ENCODE peak calls at places on chromosomes 16 and 17, in eight cellular contexts. S, F, H, X, D, Y, B and Q are unnamed samples.

GRCh38 chr17:59680314-59680713 is 26.9 kb downstream of the PTRH2 start:
- DNase-seq in S (peak; percentile 48), B (no peak), Y (no peak), H (no peak), D (no peak), X (no peak), F (no peak), Q (no peak)

GRCh38 chr16:88957456-88957767 is 19.6 kb downstream of the CBFA2T3 start:
- DNase-seq in Y (no peak), H (no peak), X (no peak), S (no peak), F (no peak), B (no peak), D (no peak), Q (no peak)

GRCh38 chr16:31458073-31458834 is 1.0 kb upstream of the ARMC5 start:
- DNase-seq in B (no peak), Y (peak; percentile 54), F (peak; percentile 68), H (peak; percentile 75), X (peak; percentile 46), D (no peak), S (peak; percentile 57), Q (peak; percentile 86)

GRCh38 chr17:69672924-69673323 is 258.4 kb downstream of the MAP2K6 start:
- DNase-seq in B (no peak), X (no peak), D (no peak), Y (peak; percentile 4), H (no peak), S (peak; percentile 81), F (no peak), Q (no peak)

GRCh38 chr17:44842748-44843147 is 4.9 kb upstream of the HIGD1B start:
- DNase-seq in H (no peak), X (no peak), S (no peak), B (no peak), D (no peak), F (no peak), Y (no peak), Q (no peak)

GRCh38 chr17:68346448-68346847 is 55.2 kb downstream of the ARSG start:
- DNase-seq in F (no peak), H (peak; percentile 37), D (no peak), S (no peak), Y (no peak), X (peak; percentile 9), B (no peak), Q (no peak)

GRCh38 chr17:8649157-8650118 is 18.9 kb upstream of the MYH10 start:
- DNase-seq in X (no peak), B (no peak), Y (no peak), F (no peak), H (peak; percentile 66), S (peak; percentile 79), D (no peak), Q (no peak)

GRCh38 chr17:32266389-32267269 is 997 bp downstream of the RHBDL3 start:
- DNase-seq in X (no peak), S (no peak), F (no peak), H (peak; percentile 27), B (no peak), Y (no peak), D (no peak), Q (peak; percentile 43)

GRCh38 chr17:77737442-77738265 is 220.8 kb upstream of the TNRC6C start:
- DNase-seq in S (no peak), X (no peak), Y (no peak), H (no peak), F (no peak), D (peak; percentile 96), B (peak; percentile 92), Q (no peak)

GRCh38 chr17:58802188-58802587 is 46.5 kb downstream of the PPM1E start:
- DNase-seq in H (no peak), S (no peak), D (no peak), X (no peak), F (no peak), B (no peak), Y (no peak), Q (no peak)

GRCh38 chr17:80187493-80187892 is 17.7 kb downstream of the CARD14 start:
- DNase-seq in B (no peak), Y (no peak), X (no peak), H (peak; percentile 76), S (no peak), F (no peak), D (no peak), Q (no peak)

GRCh38 chr16:5422047-5422446 is 324.5 kb upstream of the EEF2KMT start:
- DNase-seq in X (no peak), S (no peak), D (no peak), H (no peak), B (no peak), F (no peak), Y (no peak), Q (no peak)

GRCh38 chr17:12457493-12457892 is 208.2 kb upstream of the MYOCD start:
- DNase-seq in H (no peak), Y (no peak), D (no peak), X (no peak), S (no peak), B (no peak), F (no peak), Q (no peak)

GRCh38 chr17:79500738-79501533 is 109.9 kb downstream of the RBFOX3 start:
- DNase-seq in Y (no peak), D (no peak), X (no peak), F (no peak), H (no peak), S (no peak), B (no peak), Q (no peak)

GRCh38 chr16:21281698-21282389 is 3.8 kb upstream of the CRYM start:
- DNase-seq in X (no peak), S (no peak), D (no peak), H (no peak), B (no peak), Y (no peak), F (no peak), Q (no peak)

GRCh38 chr16:88705746-88706287 is 391 bp downstream of the RNF166 start:
- DNase-seq in B (no peak), X (no peak), F (no peak), D (no peak), S (peak; percentile 39), H (no peak), Y (peak; percentile 26), Q (peak; percentile 9)

GRCh38 chr17:40498281-40499084 is 2.9 kb downstream of the TNS4 start:
- DNase-seq in B (peak; percentile 40), X (no peak), Y (no peak), D (peak; percentile 32), F (peak; percentile 50), H (no peak), S (no peak), Q (peak; percentile 31)

GRCh38 chr17:78912082-78912481 is 9.1 kb upstream of the CEP295NL start:
- DNase-seq in F (no peak), Y (no peak), S (no peak), X (no peak), B (no peak), D (no peak), H (no peak), Q (no peak)

GRCh38 chr16:25838724-25839186 is 147.0 kb downstream of the HS3ST4 start:
- DNase-seq in X (no peak), H (no peak), D (peak; percentile 83), S (peak; percentile 60), Y (peak; percentile 71), F (peak; percentile 54), B (peak; percentile 71), Q (peak; percentile 56)

GRCh38 chr17:44350733-44351226 is 5.7 kb downstream of the GRN start:
- DNase-seq in S (peak; percentile 74), D (peak; percentile 45), F (peak; percentile 48), X (peak; percentile 33), Y (peak; percentile 71), B (peak; percentile 59), H (peak; percentile 77), Q (peak; percentile 44)

GRCh38 chr16:75640598-75640997 is 6.9 kb downstream of the KARS1 start:
- DNase-seq in F (no peak), X (no peak), B (no peak), H (no peak), D (no peak), Y (no peak), S (no peak), Q (no peak)

GRCh38 chr17:43645765-43646481 is 15.8 kb downstream of the MEOX1 start:
- DNase-seq in D (no peak), F (no peak), H (peak; percentile 91), B (no peak), Y (peak; percentile 24), S (peak; percentile 56), X (no peak), Q (no peak)

GRCh38 chr16:53433930-53434435 is 288 bp upstream of the RBL2 start:
- DNase-seq in Y (peak; percentile 81), H (no peak), X (no peak), S (no peak), B (peak; percentile 38), D (no peak), F (peak; percentile 2), Q (no peak)